ENCODE peak calls at places on chromosome 11, in nine cellular contexts. F is A549, S is tibial artery, I is uterus, X is heart left ventricle, V is GM12865, Z is endothelial cell, D is right atrium auricular region, J is suprapubic skin. G is an unnamed sample.

GRCh38 chr11:27317751-27318150 is 45.3 kb downstream of the CCDC34 start:
- DNase-seq in S (no peak), Z (no peak), D (no peak), J (no peak), F (peak), X (no peak), V (no peak), I (no peak), G (no peak)

GRCh38 chr11:17736921-17737817 is 2.6 kb downstream of the KCNC1 start:
- DNase-seq in F (no peak), V (no peak), S (peak), Z (no peak), D (no peak), X (peak), I (no peak), J (peak), G (no peak)

GRCh38 chr11:131064373-131064991 is 148.2 kb upstream of the SNX19 start:
- DNase-seq in I (peak), F (peak), S (no peak), Z (peak), X (peak), D (no peak), J (no peak), V (peak), G (peak)

GRCh38 chr11:44637477-44637876 is 72.0 kb downstream of the CD82 start:
- DNase-seq in I (no peak), F (no peak), J (no peak), X (no peak), V (no peak), S (no peak), Z (no peak), D (no peak), G (no peak)

GRCh38 chr11:9066432-9066925 is 24.9 kb downstream of the SCUBE2 start:
- DNase-seq in X (no peak), S (no peak), V (no peak), F (no peak), I (no peak), D (no peak), Z (no peak), J (no peak), G (no peak)

GRCh38 chr11:108246309-108246708 is 23.4 kb downstream of the ATM start:
- DNase-seq in Z (no peak), S (no peak), X (no peak), V (no peak), I (no peak), J (no peak), D (no peak), F (no peak), G (no peak)

GRCh38 chr11:61122761-61123160 is 20.5 kb downstream of the CD5 start:
- DNase-seq in S (no peak), D (no peak), X (no peak), F (no peak), I (no peak), V (no peak), Z (no peak), J (no peak), G (no peak)

GRCh38 chr11:109853156-109853776 is 239.9 kb upstream of the ZC3H12C start:
- DNase-seq in D (no peak), I (no peak), J (no peak), X (no peak), F (no peak), S (no peak), V (peak), Z (peak), G (no peak)

GRCh38 chr11:45444796-45445195 is 158.7 kb upstream of the SYT13 start:
- DNase-seq in Z (no peak), F (peak), V (peak), I (no peak), J (no peak), X (no peak), D (no peak), S (no peak), G (no peak)

GRCh38 chr11:27392715-27393114 is 29.7 kb upstream of the CCDC34 start:
- DNase-seq in F (no peak), X (no peak), I (no peak), Z (no peak), D (no peak), J (no peak), S (no peak), V (no peak), G (no peak)

GRCh38 chr11:95912902-95913560 is 10.9 kb downstream of the MTMR2 start:
- DNase-seq in D (no peak), V (no peak), X (no peak), S (no peak), F (no peak), J (no peak), I (no peak), Z (no peak), G (no peak)

GRCh38 chr11:114150671-114151070 is 91.2 kb downstream of the ZBTB16 start:
- DNase-seq in X (no peak), Z (no peak), S (no peak), D (no peak), F (no peak), V (no peak), J (no peak), I (no peak), G (no peak)

GRCh38 chr11:8363924-8364323 is 100.2 kb upstream of the LMO1 start:
- DNase-seq in Z (no peak), D (peak), S (no peak), V (no peak), I (no peak), F (no peak), J (no peak), X (no peak), G (no peak)

GRCh38 chr11:65208785-65209710 is 27.3 kb downstream of the CAPN1 start:
- DNase-seq in D (no peak), F (no peak), S (no peak), X (no peak), V (no peak), J (peak), I (no peak), Z (no peak), G (no peak)

GRCh38 chr11:64078294-64078693 is 42.6 kb downstream of the FLRT1 start:
- DNase-seq in Z (no peak), J (no peak), F (no peak), S (no peak), V (no peak), D (no peak), I (no peak), X (no peak), G (peak)

GRCh38 chr11:46719543-46720218 is 668 bp downstream of the F2 start:
- DNase-seq in F (no peak), V (no peak), S (no peak), Z (no peak), D (no peak), X (no peak), J (no peak), I (no peak), G (no peak)

GRCh38 chr11:19963697-19964340 is 196.5 kb downstream of the DBX1 start:
- DNase-seq in S (no peak), F (no peak), D (no peak), V (peak), Z (no peak), X (no peak), J (no peak), I (no peak), G (no peak)

GRCh38 chr11:45919276-45919675 is 1.6 kb upstream of the PEX16 start:
- DNase-seq in I (no peak), X (peak), J (no peak), F (no peak), V (no peak), Z (no peak), S (no peak), D (no peak), G (no peak)

GRCh38 chr11:128207861-128208321 is 379.5 kb downstream of the ETS1 start:
- DNase-seq in S (no peak), D (no peak), V (no peak), F (peak), J (no peak), Z (no peak), X (no peak), I (no peak), G (no peak)

GRCh38 chr11:96576383-96576782 is 186.6 kb downstream of the JRKL start:
- DNase-seq in V (no peak), I (no peak), F (no peak), X (no peak), Z (no peak), D (no peak), J (no peak), S (no peak), G (no peak)

GRCh38 chr11:10405858-10406592 is 49.0 kb upstream of the AMPD3 start:
- DNase-seq in I (peak), S (peak), V (peak), D (peak), F (peak), J (no peak), Z (peak), X (peak), G (peak)

GRCh38 chr11:12719221-12719620 is 45.0 kb downstream of the TEAD1 start:
- DNase-seq in D (no peak), Z (no peak), V (no peak), S (no peak), J (no peak), X (no peak), F (no peak), I (no peak), G (no peak)

GRCh38 chr11:128734439-128735224 is 40.8 kb downstream of the FLI1 start:
- DNase-seq in I (no peak), J (no peak), X (peak), S (no peak), F (no peak), Z (no peak), V (peak), D (peak), G (no peak)

GRCh38 chr11:44878696-44879095 is 72.0 kb downstream of the TP53I11 start:
- DNase-seq in V (no peak), F (no peak), Z (no peak), I (no peak), X (no peak), J (no peak), S (no peak), D (no peak), G (no peak)

GRCh38 chr11:92225563-92226308 is 1.1 kb downstream of the FAT3 start:
- DNase-seq in Z (peak), I (no peak), V (no peak), D (no peak), J (peak), F (no peak), X (no peak), S (peak), G (no peak)

GRCh38 chr11:34866375-34866774 is 49.8 kb downstream of the APIP start:
- DNase-seq in X (no peak), J (no peak), Z (no peak), S (no peak), F (no peak), D (no peak), I (no peak), V (no peak), G (no peak)

GRCh38 chr11:130480166-130480565 is 31.7 kb downstream of the ADAMTS15 start:
- DNase-seq in V (no peak), J (no peak), S (no peak), Z (no peak), X (no peak), D (no peak), F (no peak), I (no peak), G (no peak)

GRCh38 chr11:45599161-45599943 is 66.1 kb downstream of the CHST1 start:
- DNase-seq in F (no peak), J (no peak), V (no peak), S (no peak), D (no peak), I (no peak), X (no peak), Z (no peak), G (no peak)

GRCh38 chr11:107493117-107493516 is 35.5 kb upstream of the CWF19L2 start:
- DNase-seq in I (no peak), S (no peak), Z (no peak), F (peak), V (no peak), D (no peak), J (no peak), X (no peak), G (no peak)

GRCh38 chr11:122076721-122077120 is 39.3 kb downstream of the BLID start:
- DNase-seq in D (no peak), I (no peak), Z (no peak), S (no peak), X (no peak), J (no peak), V (no peak), F (no peak), G (no peak)

GRCh38 chr11:35030716-35031213 is 108.2 kb upstream of the CD44 start:
- DNase-seq in J (peak), D (peak), I (peak), F (peak), Z (no peak), V (peak), X (peak), S (peak), G (no peak)

GRCh38 chr11:94002226-94002625 is 18.9 kb upstream of the HEPHL1 start:
- DNase-seq in Z (no peak), S (no peak), I (no peak), V (no peak), D (no peak), X (no peak), J (no peak), F (no peak), G (no peak)

GRCh38 chr11:14927146-14927545 is 35.1 kb upstream of the CYP2R1 start:
- DNase-seq in D (no peak), X (no peak), S (no peak), F (no peak), I (no peak), V (no peak), Z (no peak), J (no peak), G (no peak)

GRCh38 chr11:65166893-65167292 is 3.1 kb upstream of the SPDYC start:
- DNase-seq in S (no peak), X (no peak), J (no peak), I (no peak), V (no peak), F (no peak), D (no peak), Z (no peak), G (no peak)

GRCh38 chr11:126118806-126119205 is 56.1 kb upstream of the CDON start:
- DNase-seq in D (no peak), S (no peak), J (no peak), I (no peak), Z (no peak), F (no peak), X (no peak), V (no peak), G (no peak)

GRCh38 chr11:86014221-86014620 is 54.7 kb downstream of the PICALM start:
- DNase-seq in D (no peak), S (no peak), J (no peak), F (no peak), V (no peak), X (no peak), I (no peak), Z (no peak), G (no peak)

GRCh38 chr11:117096140-117096972 is 1.9 kb downstream of the SIK3 start:
- DNase-seq in V (peak), S (no peak), Z (no peak), I (no peak), F (no peak), J (no peak), X (no peak), D (no peak), G (no peak)

GRCh38 chr11:86145439-86146156 is 76.7 kb upstream of the PICALM start:
- DNase-seq in X (no peak), D (no peak), J (no peak), F (no peak), S (no peak), Z (no peak), V (no peak), I (no peak), G (no peak)

GRCh38 chr11:14300661-14301304 is 58.2 kb downstream of the RRAS2 start:
- DNase-seq in F (peak), D (peak), Z (peak), J (no peak), I (peak), S (peak), X (peak), V (peak), G (no peak)

DNA sequence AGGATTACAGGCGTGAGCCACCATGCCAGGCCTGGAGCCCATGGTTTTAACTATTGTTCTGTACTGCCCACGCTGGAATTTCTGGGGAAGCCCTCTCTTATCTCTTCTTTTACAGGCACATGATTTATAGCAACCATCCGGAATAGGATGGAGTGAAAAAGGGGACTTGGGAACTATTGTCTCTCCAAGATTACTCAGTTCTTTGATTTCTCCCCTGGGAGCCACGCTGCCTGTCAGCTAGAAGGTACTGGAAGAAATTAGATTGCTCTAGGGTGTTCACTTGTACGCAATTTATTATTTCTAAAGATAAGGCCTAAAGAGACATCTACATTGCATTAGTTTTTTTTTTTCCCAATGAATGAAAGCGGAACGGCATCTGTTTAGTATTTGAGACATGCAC is 65.6 kb upstream of the PTPRJ start:
- DNase-seq in V (no peak), S (no peak), D (no peak), F (no peak), J (no peak), X (no peak), I (no peak), Z (no peak), G (no peak)
- TF ChIP-seq CTCF in V (no peak), S (no peak), D (no peak), F (no peak), J (no peak), X (no peak), I (no peak), Z (no peak), G (no peak)

GRCh38 chr11:118928870-118929495 is 3.3 kb upstream of the BCL9L start:
- DNase-seq in I (peak), X (peak), D (no peak), Z (peak), V (no peak), J (peak), S (no peak), F (no peak), G (no peak)

GRCh38 chr11:118930152-118930712 is 4.5 kb upstream of the BCL9L start:
- DNase-seq in X (peak), Z (peak), S (peak), D (peak), F (no peak), I (peak), J (peak), V (peak), G (no peak)

GRCh38 chr11:118929496-118930151 is 3.9 kb upstream of the BCL9L start:
- DNase-seq in X (peak), D (peak), Z (peak), J (peak), F (peak), I (peak), S (peak), V (peak), G (no peak)

GRCh38 chr11:118927554-118928107 is 1.9 kb upstream of the BCL9L start:
- DNase-seq in V (no peak), I (no peak), S (no peak), F (no peak), X (no peak), D (no peak), Z (no peak), J (no peak), G (no peak)

GRCh38 chr11:118928108-118928869 is 2.6 kb upstream of the BCL9L start:
- DNase-seq in D (peak), S (peak), I (peak), X (peak), J (peak), Z (peak), V (peak), F (peak), G (peak)
- TF ChIP-seq CTCF in D (peak), S (peak), I (peak), X (peak), J (peak), Z (peak), V (peak), F (peak), G (peak)

DNA sequence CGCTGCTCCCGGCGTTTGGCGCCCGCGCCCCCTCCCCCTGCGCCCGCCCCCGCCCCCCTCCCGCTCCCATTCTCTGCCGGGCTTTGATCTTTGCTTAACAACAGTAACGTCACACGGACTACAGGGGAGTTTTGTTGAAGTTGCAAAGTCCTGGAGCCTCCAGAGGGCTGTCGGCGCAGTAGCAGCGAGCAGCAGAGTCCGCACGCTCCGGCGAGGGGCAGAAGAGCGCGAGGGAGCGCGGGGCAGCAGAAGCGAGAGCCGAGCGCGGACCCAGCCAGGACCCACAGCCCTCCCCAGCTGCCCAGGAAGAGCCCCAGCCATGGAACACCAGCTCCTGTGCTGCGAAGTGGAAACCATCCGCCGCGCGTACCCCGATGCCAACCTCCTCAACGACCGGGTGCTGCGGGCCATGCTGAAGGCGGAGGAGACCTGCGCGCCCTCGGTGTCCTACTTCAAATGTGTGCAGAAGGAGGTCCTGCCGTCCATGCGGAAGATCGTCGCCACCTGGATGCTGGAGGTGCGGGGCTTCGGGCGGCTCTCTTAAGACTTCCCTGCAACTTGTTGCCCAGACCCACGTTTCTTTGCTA is at the start of gene CCND1:
- DNase-seq in S (peak), X (peak), J (peak), I (no peak), V (peak), F (peak), D (peak), Z (peak), G (no peak)
- TF ChIP-seq CTCF in S (no peak), X (no peak), J (no peak), I (peak), V (no peak), F (no peak), D (no peak), Z (no peak), G (no peak)

DNA sequence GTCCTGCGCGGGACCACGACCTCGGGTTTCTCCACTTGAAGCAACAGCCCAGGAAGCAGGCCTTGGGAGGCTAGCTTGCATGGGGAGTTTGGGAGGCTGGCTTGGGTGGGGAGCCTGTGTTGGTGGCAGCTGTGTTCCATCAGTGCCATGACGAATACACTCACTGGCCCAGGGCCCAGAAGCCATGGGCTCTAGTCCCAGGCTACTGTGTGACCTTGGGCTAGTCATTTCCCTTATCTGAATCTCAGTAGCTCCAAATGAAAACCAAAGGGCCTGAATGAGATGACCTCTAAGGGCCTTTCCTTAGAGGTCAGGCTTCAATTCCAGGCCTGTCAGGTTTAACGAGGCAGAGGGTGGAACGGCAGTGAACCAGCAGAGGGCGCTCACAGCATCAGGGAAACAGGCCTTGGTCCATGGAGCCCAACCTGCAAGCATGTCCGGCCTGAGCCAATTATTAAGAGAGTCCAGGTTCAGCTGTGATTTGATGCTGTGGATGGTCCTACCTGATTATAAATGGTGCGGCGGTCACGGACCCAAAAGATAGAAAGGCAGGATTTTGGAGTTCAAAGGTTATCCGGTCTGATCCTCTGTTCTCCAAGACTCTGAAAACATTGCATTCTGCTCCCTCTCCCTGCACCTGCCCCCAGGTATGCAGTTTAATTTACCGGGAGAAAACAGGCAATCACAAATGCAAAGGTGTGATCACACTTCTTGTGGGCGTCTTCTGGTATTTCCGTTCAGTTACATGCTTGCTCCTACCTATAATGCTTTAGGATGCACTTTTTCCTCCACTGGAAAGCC is 15.9 kb downstream of the PTPN5 start:
- DNase-seq in X (peak), V (peak), F (peak), I (no peak), S (no peak), Z (peak), J (no peak), D (no peak), G (peak)
- TF ChIP-seq CTCF in X (peak), V (peak), F (peak), I (no peak), S (peak), Z (peak), J (no peak), D (peak), G (peak)

GRCh38 chr11:11622772-11623531 is 1.1 kb upstream of the GALNT18 start:
- DNase-seq in J (no peak), Z (no peak), V (no peak), X (no peak), S (no peak), F (no peak), D (no peak), I (no peak), G (no peak)

GRCh38 chr11:11620966-11621880 is 582 bp downstream of the GALNT18 start:
- DNase-seq in X (peak), S (peak), D (no peak), V (peak), F (peak), J (no peak), I (peak), Z (no peak), G (no peak)

GRCh38 chr11:11621881-11622706 is at the start of gene GALNT18:
- DNase-seq in Z (peak), D (peak), I (peak), V (peak), X (peak), S (peak), J (peak), F (peak), G (peak)

GRCh38 chr11:11620251-11620965 is 1.4 kb downstream of the GALNT18 start:
- DNase-seq in Z (peak), D (peak), S (peak), F (peak), I (peak), X (peak), V (peak), J (no peak), G (no peak)

GRCh38 chr11:11618973-11619435 is 2.8 kb downstream of the GALNT18 start:
- DNase-seq in D (no peak), V (no peak), F (peak), I (no peak), J (no peak), X (no peak), Z (peak), S (no peak), G (no peak)
- TF ChIP-seq CTCF in D (no peak), V (no peak), F (peak), I (no peak), J (no peak), X (peak), Z (no peak), S (peak), G (peak)

G was measured in D721Med.